ENCODE peak calls at places on chromosome 3, in ten cellular contexts. Q is GM23338, J is fibroblast of lung, Y is mesenchymal stem cell, X is PC-3, O is A549, F is mammary epithelial cell, Z is HCT116, D is hepatocyte, R is neural progenitor cell. K is an unnamed sample.

GRCh38 chr3:69500604-69501003 is 114.7 kb upstream of the FRMD4B start:
- DNase-seq in D (no peak), Q (no peak), Y (no peak), O (no peak), Z (no peak), R (no peak), X (no peak), J (no peak), F (no peak), K (no peak)

GRCh38 chr3:168885028-168885427 is 778.5 kb downstream of the MECOM start:
- DNase-seq in R (no peak), Q (no peak), J (peak; percentile 11), F (peak; percentile 77), O (no peak), X (peak; percentile 96), D (no peak), Z (no peak), Y (no peak), K (no peak)

GRCh38 chr3:8840556-8840955 is 71.1 kb upstream of the OXTR start:
- DNase-seq in Z (no peak), X (no peak), D (peak; percentile 25), F (peak; percentile 39), Y (peak; percentile 32), Q (no peak), O (no peak), J (peak; percentile 39), R (no peak), K (no peak)

GRCh38 chr3:17638351-17638750 is 104.1 kb downstream of the TBC1D5 start:
- DNase-seq in R (no peak), O (no peak), J (peak; percentile 60), F (no peak), Q (no peak), Z (no peak), D (no peak), Y (peak; percentile 37), X (no peak), K (no peak)

GRCh38 chr3:97579365-97579764 is 185.2 kb upstream of the ARL6 start:
- DNase-seq in O (no peak), Z (no peak), J (no peak), Y (no peak), D (no peak), X (peak; percentile 66), Q (no peak), F (peak; percentile 0), R (no peak), K (no peak)

GRCh38 chr3:156161172-156161571 is 40.8 kb downstream of the KCNAB1 start:
- DNase-seq in Z (no peak), O (no peak), Q (no peak), Y (no peak), D (peak; percentile 30), X (peak; percentile 74), J (peak; percentile 40), F (no peak), R (peak; percentile 11), K (no peak)

GRCh38 chr3:50297896-50298725 is 1.1 kb downstream of the HYAL3 start:
- DNase-seq in X (no peak), O (peak; percentile 32), J (no peak), R (peak; percentile 13), Z (no peak), F (no peak), D (no peak), Y (peak; percentile 35), Q (peak; percentile 32), K (no peak)

GRCh38 chr3:196985298-196985697 is 16.7 kb upstream of the PIGZ start:
- DNase-seq in F (no peak), Q (no peak), X (no peak), R (no peak), Y (no peak), O (no peak), J (no peak), D (peak; percentile 48), Z (no peak), K (no peak)

DNA sequence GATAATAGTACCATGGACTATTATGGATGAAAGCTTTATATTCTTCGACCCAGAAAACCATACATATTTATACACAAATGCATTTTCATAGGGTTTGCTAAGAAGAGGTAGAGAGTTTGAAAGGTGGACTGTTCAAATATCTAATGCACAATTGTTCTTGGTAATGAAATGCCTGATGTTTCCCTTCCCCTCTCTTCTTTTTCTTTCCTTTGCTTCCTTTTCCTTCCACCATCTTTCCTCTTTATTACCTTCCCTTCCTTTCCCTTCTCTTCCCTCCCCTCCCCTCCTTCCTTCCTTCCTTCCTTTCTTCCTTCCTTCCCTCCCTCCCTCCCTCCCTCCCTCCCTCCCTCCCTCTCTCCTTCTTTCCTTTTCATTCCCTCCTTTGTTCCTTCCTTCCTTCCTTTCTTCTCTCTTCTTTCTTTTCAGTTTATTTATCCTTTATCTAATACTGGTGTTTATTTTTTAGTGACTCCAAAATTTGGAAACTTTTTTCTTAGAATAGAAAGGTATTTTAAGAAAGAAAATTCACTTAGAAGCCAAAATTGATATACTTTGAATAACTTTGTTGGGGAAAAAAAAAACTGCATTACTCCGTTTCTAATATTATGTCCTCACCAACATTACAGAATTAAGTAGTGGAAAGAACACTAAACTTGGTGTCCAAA is 22.7 kb upstream of the PYDC2 start:
- DNase-seq in Z (no peak), R (no peak), D (no peak), F (no peak), X (no peak), J (no peak), O (no peak), Y (no peak), Q (no peak), K (no peak)
- H3K4me2 ChIP-seq in Z (no peak overlapping the region), R (no peak overlapping the region), D (no peak overlapping the region), F (no peak overlapping the region), X (no peak overlapping the region), J (no peak overlapping the region), O (no peak overlapping the region), Y (no peak overlapping the region), Q (no peak overlapping the region), K (no peak overlapping the region)

GRCh38 chr3:114721209-114721608 is 425.9 kb downstream of the ZBTB20 start:
- DNase-seq in X (no peak), Y (no peak), D (no peak), R (no peak), Z (no peak), Q (no peak), F (no peak), J (no peak), O (no peak), K (no peak)

GRCh38 chr3:114718897-114719208 is 425.0 kb downstream of the TIGIT start:
- DNase-seq in Z (no peak), J (no peak), Y (no peak), X (no peak), R (no peak), Q (no peak), D (no peak), F (no peak), O (no peak), K (no peak)

GRCh38 chr3:114722530-114722929 is 424.6 kb downstream of the ZBTB20 start:
- DNase-seq in J (no peak), X (no peak), Y (no peak), Z (no peak), F (no peak), R (no peak), Q (no peak), D (no peak), O (no peak), K (no peak)

GRCh38 chr3:114718071-114718896 is 424.5 kb downstream of the TIGIT start:
- DNase-seq in R (no peak), X (no peak), D (no peak), J (no peak), Q (no peak), O (no peak), F (no peak), Z (no peak), Y (no peak), K (no peak)

GRCh38 chr3:114721864-114722263 is 425.2 kb downstream of the ZBTB20 start:
- DNase-seq in R (no peak), D (no peak), X (no peak), Z (no peak), J (no peak), Q (no peak), F (no peak), Y (no peak), O (no peak), K (no peak)
- H3K4me2 ChIP-seq in R (no peak overlapping the region), D (no peak overlapping the region), X (no peak overlapping the region), Z (no peak overlapping the region), J (no peak overlapping the region), Q (no peak overlapping the region), F (no peak overlapping the region), Y (no peak overlapping the region), O (peak overlapping the region; percentile 25), K (no peak overlapping the region)

GRCh38 chr3:66101901-66102300 is 63.2 kb upstream of the MAGI1 start:
- DNase-seq in Z (no peak), J (no peak), X (no peak), Y (no peak), R (no peak), O (no peak), D (no peak), F (no peak), Q (no peak), K (no peak)

GRCh38 chr3:66097647-66098046 is 58.9 kb upstream of the MAGI1 start:
- DNase-seq in O (no peak), Y (no peak), D (no peak), Z (no peak), F (no peak), Q (no peak), X (no peak), J (no peak), R (no peak), K (no peak)

GRCh38 chr3:66099541-66100065 is 60.9 kb upstream of the MAGI1 start:
- DNase-seq in O (no peak), Y (no peak), F (peak; percentile 18), D (no peak), J (no peak), Z (no peak), Q (no peak), X (no peak), R (peak; percentile 57), K (peak; percentile 38)

GRCh38 chr3:66095295-66096001 is 56.7 kb upstream of the MAGI1 start:
- DNase-seq in R (no peak), Y (no peak), X (no peak), Z (no peak), O (no peak), J (no peak), F (no peak), D (no peak), Q (no peak), K (no peak)

GRCh38 chr3:66098436-66098835 is 59.7 kb upstream of the MAGI1 start:
- DNase-seq in Q (no peak), X (no peak), O (no peak), J (peak; percentile 42), D (no peak), R (no peak), Y (no peak), F (no peak), Z (no peak), K (no peak)
- H3K4me2 ChIP-seq in Q (no peak overlapping the region), X (no peak overlapping the region), O (no peak overlapping the region), J (no peak overlapping the region), D (no peak overlapping the region), R (no peak overlapping the region), Y (no peak overlapping the region), F (no peak overlapping the region), Z (no peak overlapping the region), K (no peak overlapping the region)

GRCh38 chr3:30473374-30474051 is 132.9 kb upstream of the TGFBR2 start:
- DNase-seq in Q (no peak), O (no peak), D (no peak), F (peak; percentile 38), X (peak; percentile 48), Z (no peak), R (no peak), J (peak; percentile 77), Y (peak; percentile 77), K (no peak)

GRCh38 chr3:30475809-30476178 is 130.6 kb upstream of the TGFBR2 start:
- DNase-seq in Y (no peak), D (no peak), Q (no peak), F (no peak), X (no peak), Z (no peak), J (no peak), R (no peak), O (no peak), K (no peak)

GRCh38 chr3:30477149-30477921 is 129.1 kb upstream of the TGFBR2 start:
- DNase-seq in F (no peak), D (no peak), Q (no peak), J (no peak), Y (no peak), X (no peak), R (no peak), O (no peak), Z (no peak), K (no peak)

GRCh38 chr3:30475038-30475808 is 131.2 kb upstream of the TGFBR2 start:
- DNase-seq in R (no peak), J (no peak), X (no peak), O (no peak), Z (no peak), D (no peak), Q (no peak), F (peak; percentile 79), Y (no peak), K (no peak)

DNA sequence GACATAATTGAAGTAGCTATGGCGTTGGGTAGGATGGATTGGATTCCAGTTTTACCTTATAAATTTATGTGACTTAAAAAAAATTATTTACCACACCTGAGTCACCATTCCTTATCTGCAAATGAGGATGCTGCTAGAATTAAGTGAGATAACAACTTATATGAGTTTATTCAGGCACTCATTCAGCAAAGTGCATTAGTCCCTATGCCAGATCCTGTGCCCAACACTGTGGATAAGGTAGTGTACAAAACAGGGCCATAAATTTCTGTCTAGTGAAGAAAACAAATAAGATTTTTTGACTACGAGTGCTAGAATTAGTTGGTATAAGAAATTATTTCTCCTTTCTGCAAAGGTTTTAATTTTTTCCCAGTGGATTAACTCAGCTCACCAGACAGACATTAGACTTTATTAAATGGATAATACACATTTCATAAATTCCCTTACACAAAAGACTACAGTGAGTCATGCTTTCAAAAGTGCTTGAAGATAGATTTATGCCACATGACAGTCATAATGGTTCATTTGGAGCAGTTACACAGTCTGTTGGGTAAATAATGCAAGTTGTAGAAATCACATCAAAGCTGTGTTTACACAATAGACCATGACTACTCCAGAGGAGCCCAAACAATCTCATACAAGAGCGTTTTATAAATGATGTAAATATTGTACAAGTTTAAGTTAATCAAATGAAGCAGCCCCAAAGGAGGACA is 129.9 kb upstream of the TGFBR2 start:
- DNase-seq in Z (peak; percentile 28), O (peak; percentile 43), R (no peak), F (peak; percentile 68), Y (peak; percentile 81), X (peak; percentile 92), J (peak; percentile 72), Q (no peak), D (no peak), K (peak; percentile 62)
- H3K4me2 ChIP-seq in Z (no peak overlapping the region), O (peak overlapping the region; percentile 69), R (no peak overlapping the region), F (no peak overlapping the region), Y (no peak overlapping the region), X (peak overlapping the region; percentile 39), J (no peak overlapping the region), Q (no peak overlapping the region), D (no peak overlapping the region), K (no peak overlapping the region)

K was measured in PC-9.